ENCODE peak calls at places on chromosomes 1 and 21, in four cellular contexts. One of them, this sample, is unnamed.

GRCh38 chr1:43554444-43554992 is 23.8 kb downstream of the PTPRF start:
- DNase-seq in HepG2: peak; percentile 41
- DNase-seq in A549: peak; percentile 27
- DNase-seq in K562: peak; percentile 64
- DNase-seq in this sample: peak; percentile 46

GRCh38 chr1:167554028-167554779 is 642 bp upstream of the CREG1 start:
- DNase-seq in A549: no peak
- DNase-seq in K562: peak; percentile 27
- DNase-seq in HepG2: no peak
- DNase-seq in this sample: no peak

GRCh38 chr1:206772228-206773002 is at the start of gene IL10:
- DNase-seq in A549: no peak
- DNase-seq in K562: no peak
- DNase-seq in HepG2: no peak
- DNase-seq in this sample: no peak

GRCh38 chr1:48726557-48726956 is 50.1 kb downstream of the BEND5 start:
- DNase-seq in K562: no peak
- DNase-seq in A549: no peak
- DNase-seq in HepG2: no peak
- DNase-seq in this sample: no peak

GRCh38 chr1:184329962-184330868 is 56.6 kb upstream of the C1orf21 start:
- DNase-seq in A549: no peak
- DNase-seq in K562: no peak
- DNase-seq in HepG2: no peak
- DNase-seq in this sample: no peak

GRCh38 chr1:48495911-48496310 is 23.9 kb upstream of the SPATA6 start:
- DNase-seq in A549: no peak
- DNase-seq in K562: no peak
- DNase-seq in HepG2: no peak
- DNase-seq in this sample: no peak

GRCh38 chr1:67793562-67793961 is 39.7 kb downstream of the GNG12 start:
- DNase-seq in HepG2: no peak
- DNase-seq in A549: no peak
- DNase-seq in K562: no peak
- DNase-seq in this sample: no peak

GRCh38 chr1:176450526-176450925 is 12.4 kb upstream of the PAPPA2 start:
- DNase-seq in HepG2: no peak
- DNase-seq in A549: no peak
- DNase-seq in K562: no peak
- DNase-seq in this sample: no peak

GRCh38 chr1:31764307-31765040 is at the start of gene ADGRB2:
- DNase-seq in HepG2: no peak
- DNase-seq in A549: no peak
- DNase-seq in K562: peak; percentile 74
- DNase-seq in this sample: peak; percentile 70

GRCh38 chr1:33443705-33444180 is 12.8 kb upstream of the PHC2 start:
- DNase-seq in K562: no peak
- DNase-seq in HepG2: no peak
- DNase-seq in A549: no peak
- DNase-seq in this sample: no peak

GRCh38 chr1:93960641-93961147 is 51.5 kb upstream of the GCLM start:
- DNase-seq in K562: no peak
- DNase-seq in A549: no peak
- DNase-seq in HepG2: peak; percentile 43
- DNase-seq in this sample: no peak

GRCh38 chr1:37940299-37940947 is 6.4 kb downstream of the INPP5B start:
- DNase-seq in HepG2: peak; percentile 53
- DNase-seq in A549: no peak
- DNase-seq in K562: no peak
- DNase-seq in this sample: no peak

GRCh38 chr1:54805981-54806381 is 4.9 kb upstream of the TTC22 start:
- DNase-seq in K562: no peak
- DNase-seq in HepG2: no peak
- DNase-seq in A549: no peak
- DNase-seq in this sample: no peak

GRCh38 chr1:192476802-192477298 is 98.7 kb upstream of the RGS1 start:
- DNase-seq in A549: no peak
- DNase-seq in HepG2: no peak
- DNase-seq in K562: no peak
- DNase-seq in this sample: no peak

GRCh38 chr1:63523738-63524137 is 413 bp downstream of the EFCAB7 start:
- DNase-seq in K562: peak; percentile 11
- DNase-seq in A549: peak; percentile 1
- DNase-seq in HepG2: no peak
- DNase-seq in this sample: no peak

DNA sequence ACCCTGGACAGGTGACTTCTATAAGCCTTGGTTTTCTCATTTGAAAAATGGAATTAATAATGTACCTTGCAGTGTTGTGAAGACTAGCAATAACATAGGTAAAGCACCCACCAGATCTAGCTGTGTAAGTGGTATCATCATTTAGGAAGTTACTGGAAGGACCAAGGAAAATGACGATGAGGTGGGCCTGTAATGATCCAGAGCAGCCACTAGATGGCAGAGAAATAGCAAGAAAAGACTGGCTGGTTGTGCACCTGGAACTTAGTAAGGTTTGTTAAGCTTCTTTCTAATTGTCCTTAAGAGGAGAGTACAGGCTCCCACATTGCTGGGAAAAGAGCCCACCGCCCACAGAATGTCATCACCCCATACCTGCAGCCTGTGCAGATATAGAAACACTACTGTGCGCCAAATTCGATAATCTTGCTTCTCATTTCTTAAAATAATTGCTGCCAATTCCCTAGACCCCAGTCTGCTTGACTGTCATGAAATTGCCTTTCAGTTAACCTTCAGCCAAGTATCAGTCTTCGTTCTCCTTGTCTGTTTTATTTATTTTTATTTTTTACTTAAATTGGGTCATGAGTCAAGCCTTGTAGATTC is 37.2 kb downstream of the WNT4 start:
- DNase-seq in A549: peak; percentile 38
- DNase-seq in HepG2: peak; percentile 44
- DNase-seq in K562: peak; percentile 67
- DNase-seq in this sample: no peak
- TF ChIP-seq MAX in A549: no peak
- TF ChIP-seq MAX in HepG2: no peak
- TF ChIP-seq MAX in K562: no peak
- TF ChIP-seq MAX in this sample: no peak

GRCh38 chr1:163928649-163929048 is 606.9 kb downstream of the NUF2 start:
- DNase-seq in K562: no peak
- DNase-seq in HepG2: no peak
- DNase-seq in A549: no peak
- DNase-seq in this sample: no peak
- TF ChIP-seq HMGXB4 in K562: no peak
- TF ChIP-seq HMGXB4 in HepG2: no peak
- TF ChIP-seq HMGXB4 in A549: no peak
- TF ChIP-seq HMGXB4 in this sample: no peak

GRCh38 chr1:25617626-25618432 is 1.2 kb downstream of the MAN1C1 start:
- DNase-seq in A549: no peak
- DNase-seq in HepG2: no peak
- DNase-seq in K562: no peak
- DNase-seq in this sample: peak; percentile 56
- TF ChIP-seq MAX in A549: no peak
- TF ChIP-seq MAX in HepG2: peak; percentile 44
- TF ChIP-seq MAX in K562: no peak
- TF ChIP-seq MAX in this sample: peak; percentile 57

DNA sequence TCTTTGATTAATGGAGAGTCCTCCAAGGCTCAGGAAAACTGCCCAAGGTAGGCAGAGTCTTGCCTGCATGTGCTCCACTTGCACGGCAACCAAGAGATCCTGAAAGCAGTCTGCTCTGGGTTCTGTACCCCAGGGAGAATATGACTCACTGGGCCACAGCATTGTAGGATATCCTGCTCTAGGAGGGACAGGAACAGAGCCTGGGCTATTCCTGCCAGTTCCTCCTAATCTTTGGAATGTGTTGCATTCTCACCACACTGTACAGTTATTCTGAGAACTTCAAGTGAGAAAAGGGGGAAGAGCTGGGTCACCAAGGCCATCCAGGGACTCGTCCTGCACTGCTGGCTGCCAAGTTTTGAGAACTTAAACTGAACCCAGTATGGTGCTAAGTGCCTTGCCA is 278.5 kb downstream of the MATN1 start:
- DNase-seq in K562: no peak
- DNase-seq in HepG2: no peak
- DNase-seq in A549: no peak
- DNase-seq in this sample: no peak
- TF ChIP-seq HMGXB4 in K562: no peak
- TF ChIP-seq HMGXB4 in HepG2: no peak
- TF ChIP-seq HMGXB4 in A549: no peak
- TF ChIP-seq HMGXB4 in this sample: no peak

DNA sequence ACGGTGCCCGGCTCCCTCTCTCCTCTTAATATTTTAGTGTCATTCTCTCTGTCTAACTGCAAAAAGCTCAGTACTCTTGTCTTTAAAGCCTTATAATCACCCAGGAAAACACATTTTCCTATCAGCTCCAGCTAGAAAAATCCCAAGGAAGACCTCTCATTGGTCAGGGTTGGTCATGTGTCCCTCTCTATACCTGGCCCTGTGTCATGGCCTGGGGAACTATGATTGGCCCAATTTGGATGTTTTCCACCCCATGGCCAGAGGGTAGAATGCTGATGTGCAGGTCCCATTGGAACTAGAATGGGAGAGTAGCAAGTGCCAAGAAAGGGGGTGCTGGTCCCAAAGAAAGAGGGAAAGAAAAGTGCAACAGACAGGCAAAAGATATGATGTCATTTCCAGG is 27.3 kb downstream of the CAMK2N1 start:
- DNase-seq in K562: no peak
- DNase-seq in A549: no peak
- DNase-seq in HepG2: no peak
- DNase-seq in this sample: no peak
- TF ChIP-seq MAX in K562: no peak
- TF ChIP-seq MAX in A549: no peak
- TF ChIP-seq MAX in HepG2: no peak
- TF ChIP-seq MAX in this sample: no peak

DNA sequence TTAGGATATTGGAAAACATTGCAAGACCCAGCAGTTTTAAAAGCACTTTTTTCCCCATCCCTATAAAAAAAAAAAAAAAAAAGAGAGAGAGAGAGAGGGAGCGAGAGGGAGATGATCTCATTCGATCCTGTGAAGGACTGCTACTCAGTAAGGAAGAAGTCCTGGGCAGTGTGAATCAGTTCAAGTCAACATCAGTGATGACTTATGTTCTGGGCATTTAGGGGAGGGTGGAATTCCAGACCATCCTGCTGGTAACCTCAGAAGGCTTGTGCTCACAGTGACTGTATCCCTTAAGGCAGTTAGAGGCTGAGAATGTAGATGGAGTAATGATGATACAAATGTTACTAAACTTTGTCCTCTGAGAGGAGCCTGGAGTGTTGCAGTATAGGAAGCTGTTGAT is 151.4 kb downstream of the TGFB2 start:
- DNase-seq in HepG2: peak; percentile 47
- DNase-seq in A549: peak; percentile 79
- DNase-seq in K562: no peak
- DNase-seq in this sample: no peak
- TF ChIP-seq HMGXB4 in HepG2: no peak
- TF ChIP-seq HMGXB4 in A549: no peak
- TF ChIP-seq HMGXB4 in K562: no peak
- TF ChIP-seq HMGXB4 in this sample: no peak

GRCh38 chr1:2097386-2098300 is 47.4 kb downstream of the PRKCZ start:
- DNase-seq in A549: no peak
- DNase-seq in HepG2: peak; percentile 15
- DNase-seq in K562: no peak
- DNase-seq in this sample: no peak
- TF ChIP-seq MAX in A549: no peak
- TF ChIP-seq MAX in HepG2: no peak
- TF ChIP-seq MAX in K562: no peak
- TF ChIP-seq MAX in this sample: no peak

DNA sequence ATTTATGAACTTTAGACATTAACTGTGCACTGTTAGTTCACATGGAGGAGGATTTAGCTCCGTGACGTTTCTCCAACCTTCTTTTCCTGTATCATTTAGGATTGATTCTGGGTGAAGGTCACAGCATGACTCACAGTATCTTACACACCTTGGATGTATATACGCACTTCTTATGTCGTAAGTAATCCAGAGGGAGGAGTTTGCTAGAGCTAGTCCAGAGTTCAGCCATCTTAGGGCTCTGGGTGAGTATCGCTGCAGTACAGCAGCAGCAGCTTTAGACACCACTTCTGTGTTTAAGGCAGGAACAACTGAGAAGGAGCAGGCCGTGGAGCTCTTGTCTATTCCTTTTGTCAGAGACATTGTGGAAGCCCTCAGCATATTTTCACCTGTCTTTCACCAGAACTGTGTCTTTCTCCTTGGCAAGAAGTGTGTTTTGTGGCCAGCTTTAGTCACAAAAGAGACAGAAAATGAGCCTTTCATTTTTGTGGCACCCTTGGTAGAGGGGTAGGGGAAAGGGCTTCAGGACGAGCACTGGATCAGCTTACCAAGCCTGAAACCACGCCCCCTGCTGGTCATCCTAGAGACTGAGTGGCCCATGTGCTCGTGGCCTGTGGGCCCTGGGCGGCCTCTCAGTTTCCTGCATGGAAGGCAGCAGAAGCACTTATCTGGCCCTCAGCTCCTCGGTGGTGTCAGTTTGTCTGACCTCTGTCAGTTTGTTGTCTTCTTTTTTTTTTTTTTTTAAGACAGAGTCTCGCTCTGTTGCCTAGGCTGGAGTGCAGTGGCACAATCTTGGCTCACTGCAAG is 64.0 kb downstream of the ADARB1 start:
- DNase-seq in A549: peak; percentile 28
- DNase-seq in HepG2: peak; percentile 59
- DNase-seq in K562: peak; percentile 87
- DNase-seq in this sample: peak; percentile 86
- TF ChIP-seq HMGXB4 in A549: no peak
- TF ChIP-seq HMGXB4 in HepG2: no peak
- TF ChIP-seq HMGXB4 in K562: no peak
- TF ChIP-seq HMGXB4 in this sample: no peak

This sample was measured in WTC11.